ENCODE peak calls at places on chromosomes 7 and 10, in eight cellular contexts. M, E, T, D, Y, A, V and X are unnamed samples.

GRCh38 chr10:75972494-75973276 is 541.3 kb downstream of the LRMDA start:
- DNase-seq in M (no peak), E (no peak), T (no peak), D (no peak), Y (peak; percentile 22), A (peak; percentile 24), V (peak; percentile 25), X (no peak)

GRCh38 chr10:113515521-113516045 is 37.3 kb upstream of the HABP2 start:
- DNase-seq in M (no peak), E (no peak), T (no peak), D (no peak), Y (no peak), A (no peak), V (no peak), X (no peak)

GRCh38 chr7:1400351-1400750 is 58.9 kb downstream of the MICALL2 start:
- DNase-seq in M (no peak), E (no peak), T (peak; percentile 39), D (no peak), Y (no peak), A (no peak), V (no peak), X (no peak)

GRCh38 chr10:110765513-110766375 is 106.0 kb upstream of the PDCD4 start:
- DNase-seq in M (no peak), E (no peak), T (peak; percentile 21), D (no peak), Y (no peak), A (no peak), V (no peak), X (no peak)

GRCh38 chr7:159042084-159042483 is 102.6 kb downstream of the VIPR2 start:
- DNase-seq in M (no peak), E (no peak), T (no peak), D (no peak), Y (no peak), A (no peak), V (no peak), X (no peak)

GRCh38 chr10:33571616-33572015 is 237.1 kb upstream of the NRP1 start:
- DNase-seq in M (no peak), E (no peak), T (no peak), D (no peak), Y (no peak), A (no peak), V (no peak), X (no peak)

GRCh38 chr7:17564678-17565209 is 266.3 kb downstream of the AHR start:
- DNase-seq in M (no peak), E (no peak), T (no peak), D (no peak), Y (no peak), A (peak; percentile 65), V (no peak), X (peak; percentile 71)

GRCh38 chr10:92757720-92758119 is 68.0 kb downstream of the HHEX start:
- DNase-seq in M (no peak), E (no peak), T (no peak), D (no peak), Y (no peak), A (no peak), V (no peak), X (no peak)

GRCh38 chr7:96199421-96199820 is 122.5 kb downstream of the SLC25A13 start:
- DNase-seq in M (no peak), E (no peak), T (no peak), D (no peak), Y (no peak), A (no peak), V (no peak), X (no peak)

GRCh38 chr7:120229094-120229493 is 43.9 kb upstream of the KCND2 start:
- DNase-seq in M (no peak), E (no peak), T (no peak), D (no peak), Y (no peak), A (no peak), V (no peak), X (no peak)

GRCh38 chr10:61795147-61795546 is 106.4 kb upstream of the ARID5B start:
- DNase-seq in M (no peak), E (no peak), T (no peak), D (no peak), Y (no peak), A (no peak), V (no peak), X (no peak)

GRCh38 chr7:30209951-30210350 is 74.4 kb upstream of the ZNRF2 start:
- DNase-seq in M (no peak), E (no peak), T (no peak), D (no peak), Y (no peak), A (no peak), V (no peak), X (no peak)

GRCh38 chr10:117320050-117320665 is 55.1 kb downstream of the PDZD8 start:
- DNase-seq in M (no peak), E (no peak), T (peak; percentile 54), D (no peak), Y (no peak), A (no peak), V (no peak), X (no peak)

GRCh38 chr10:71244638-71245419 is 32.5 kb downstream of the UNC5B start:
- DNase-seq in M (peak; percentile 88), E (no peak), T (peak; percentile 57), D (no peak), Y (peak; percentile 69), A (peak; percentile 97), V (peak; percentile 49), X (peak; percentile 90)
- H3K4me3 ChIP-seq in M (peak overlapping the region; percentile 28), E (peak overlapping the region; percentile 62), T (no peak overlapping the region), D (no peak overlapping the region), Y (peak overlapping the region; percentile 10), A (no peak overlapping the region), V (no peak overlapping the region), X (peak overlapping the region; percentile 17)

GRCh38 chr7:111958431-111958830 is 247.8 kb downstream of the DOCK4 start:
- DNase-seq in M (no peak), E (no peak), T (no peak), D (no peak), Y (no peak), A (no peak), V (no peak), X (no peak)

GRCh38 chr7:111954474-111955311 is 251.5 kb downstream of the DOCK4 start:
- DNase-seq in M (no peak), E (no peak), T (no peak), D (no peak), Y (no peak), A (no peak), V (no peak), X (no peak)

GRCh38 chr7:111951027-111951426 is 255.2 kb downstream of the DOCK4 start:
- DNase-seq in M (no peak), E (no peak), T (no peak), D (no peak), Y (no peak), A (no peak), V (no peak), X (no peak)

GRCh38 chr7:111954056-111954455 is 252.1 kb downstream of the DOCK4 start:
- DNase-seq in M (no peak), E (no peak), T (no peak), D (no peak), Y (no peak), A (no peak), V (no peak), X (no peak)

GRCh38 chr7:111953611-111954010 is 252.6 kb downstream of the DOCK4 start:
- DNase-seq in M (no peak), E (no peak), T (peak; percentile 69), D (no peak), Y (no peak), A (no peak), V (no peak), X (no peak)
- TF ChIP-seq CTCF in M (no peak), E (no peak), T (peak; percentile 47), D (peak; percentile 34), Y (no peak), A (no peak), V (no peak), X (no peak)

GRCh38 chr10:114877301-114877644 is 55.7 kb downstream of the FHIP2A start:
- DNase-seq in M (no peak), E (no peak), T (no peak), D (no peak), Y (no peak), A (no peak), V (no peak), X (no peak)

GRCh38 chr10:114881462-114881861 is 56.5 kb upstream of the TRUB1 start:
- DNase-seq in M (no peak), E (no peak), T (peak; percentile 69), D (no peak), Y (peak; percentile 31), A (no peak), V (no peak), X (no peak)

GRCh38 chr10:114879093-114879492 is 57.5 kb downstream of the FHIP2A start:
- DNase-seq in M (no peak), E (no peak), T (no peak), D (no peak), Y (no peak), A (no peak), V (no peak), X (no peak)

GRCh38 chr10:114881916-114882315 is 56.1 kb upstream of the TRUB1 start:
- DNase-seq in M (no peak), E (no peak), T (no peak), D (no peak), Y (no peak), A (no peak), V (no peak), X (no peak)

DNA sequence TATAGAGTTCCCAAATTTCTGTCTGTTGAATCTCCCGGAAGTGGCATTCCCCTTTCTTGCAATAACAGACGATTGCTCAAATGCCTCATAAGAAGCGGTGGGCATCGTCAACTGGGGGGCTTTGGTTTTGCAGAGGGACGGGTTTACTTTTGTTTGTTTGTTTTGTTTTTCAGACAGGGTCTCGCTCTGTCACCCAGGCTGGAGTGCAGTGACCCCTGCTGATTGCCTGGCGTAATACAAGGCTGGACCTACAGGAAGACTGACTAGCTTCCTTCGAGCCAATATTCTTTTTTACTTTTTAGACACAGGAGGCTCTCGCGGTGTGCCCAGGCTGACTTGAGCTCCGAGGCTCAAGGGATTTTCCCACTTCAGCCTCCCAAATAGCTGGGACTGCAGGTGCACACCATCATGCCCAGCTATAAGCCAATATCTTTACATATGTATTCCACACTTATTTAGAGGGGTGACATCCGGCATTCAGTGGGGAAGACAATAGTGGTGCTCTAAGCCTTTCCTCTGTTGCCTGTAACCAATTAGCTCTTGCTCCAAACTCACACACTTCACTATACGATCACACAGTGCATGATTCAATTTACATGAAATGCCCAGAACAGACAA is 58.1 kb downstream of the FHIP2A start:
- DNase-seq in M (no peak), E (no peak), T (peak; percentile 68), D (no peak), Y (no peak), A (no peak), V (no peak), X (no peak)
- H3K4me3 ChIP-seq in M (no peak overlapping the region), E (no peak overlapping the region), T (peak overlapping the region; percentile 22), D (no peak overlapping the region), Y (no peak overlapping the region), A (no peak overlapping the region), V (no peak overlapping the region), X (no peak overlapping the region)

GRCh38 chr7:26549281-26549943 is 257.8 kb downstream of the SNX10 start:
- DNase-seq in M (no peak), E (no peak), T (no peak), D (peak; percentile 19), Y (peak; percentile 17), A (no peak), V (no peak), X (no peak)
- TF ChIP-seq CTCF in M (no peak), E (no peak), T (no peak), D (no peak), Y (no peak), A (no peak), V (no peak), X (no peak)

GRCh38 chr7:106737202-106737562 is 76.2 kb upstream of the CCDC71L start:
- DNase-seq in M (no peak), E (no peak), T (peak; percentile 58), D (no peak), Y (no peak), A (peak; percentile 41), V (no peak), X (no peak)
- H3K4me3 ChIP-seq in M (no peak overlapping the region), E (no peak overlapping the region), T (no peak overlapping the region), D (no peak overlapping the region), Y (no peak overlapping the region), A (no peak overlapping the region), V (no peak overlapping the region), X (no peak overlapping the region)